ENCODE peak calls at places on chromosomes 2 and 18, in seven cellular contexts. D, E, B, Z, L, G and S are unnamed samples.
A peak's percentile ranks its signal among the peaks of the same experiment; 100 is the strongest.

GRCh38 chr2:157895531-157895930 is 19.4 kb upstream of the ACVR1 start:
- DNase-seq in B (peak; percentile 27), D (no peak), G (no peak), Z (no peak), E (peak; percentile 82), L (no peak), S (no peak)

GRCh38 chr2:173272895-173273294 is 81.8 kb upstream of the CDCA7 start:
- DNase-seq in G (no peak), E (no peak), L (no peak), B (no peak), D (no peak), Z (no peak), S (no peak)

GRCh38 chr2:207142461-207142860 is 23.3 kb downstream of the KLF7 start:
- DNase-seq in Z (no peak), B (no peak), L (no peak), E (peak; percentile 61), G (no peak), D (no peak), S (no peak)

GRCh38 chr18:79317718-79318117 is 78.0 kb upstream of the NFATC1 start:
- DNase-seq in E (no peak), L (no peak), Z (no peak), B (no peak), D (no peak), G (no peak), S (no peak)

GRCh38 chr18:62663731-62664336 is 51.5 kb upstream of the PHLPP1 start:
- DNase-seq in E (peak; percentile 24), G (no peak), B (peak; percentile 69), L (no peak), Z (no peak), D (no peak), S (no peak)

GRCh38 chr18:47397671-47398319 is 146.3 kb upstream of the SKOR2 start:
- DNase-seq in D (no peak), G (peak; percentile 46), B (no peak), E (peak; percentile 23), L (no peak), Z (no peak), S (no peak)

GRCh38 chr2:216306868-216307267 is 65.4 kb downstream of the MARCHF4 start:
- DNase-seq in L (no peak), D (no peak), E (no peak), B (no peak), G (no peak), Z (no peak), S (no peak)

GRCh38 chr2:133674433-133675331 is 106.4 kb upstream of the NCKAP5 start:
- DNase-seq in Z (no peak), B (peak; percentile 87), D (peak; percentile 61), E (no peak), G (peak; percentile 46), L (peak; percentile 45), S (peak; percentile 39)

GRCh38 chr2:168397629-168398028 is 58.4 kb upstream of the CERS6 start:
- DNase-seq in L (no peak), Z (no peak), E (no peak), B (peak; percentile 31), D (no peak), G (no peak), S (no peak)

GRCh38 chr18:9671214-9671613 is 36.9 kb upstream of the RAB31 start:
- DNase-seq in E (no peak), G (no peak), Z (no peak), D (no peak), L (no peak), B (no peak), S (no peak)

GRCh38 chr2:6077585-6077984 is 385.4 kb downstream of the SOX11 start:
- DNase-seq in B (no peak), Z (no peak), E (no peak), D (no peak), G (no peak), L (no peak), S (no peak)

GRCh38 chr2:109711230-109712125 is 82.6 kb upstream of the RGPD5 start:
- DNase-seq in D (no peak), L (no peak), G (no peak), B (no peak), E (no peak), Z (no peak), S (no peak)

GRCh38 chr2:79511320-79511951 is 1.4 kb upstream of the CTNNA2 start:
- DNase-seq in L (peak; percentile 66), B (peak; percentile 55), G (peak; percentile 45), D (no peak), E (peak; percentile 13), Z (no peak), S (no peak)

GRCh38 chr18:22846088-22846683 is 86.9 kb upstream of the RBBP8 start:
- DNase-seq in D (no peak), L (no peak), E (peak; percentile 19), G (no peak), B (no peak), Z (no peak), S (no peak)

GRCh38 chr18:10099539-10100140 is 185.8 kb downstream of the VAPA start:
- DNase-seq in B (no peak), E (no peak), L (no peak), Z (no peak), D (no peak), G (no peak), S (no peak)

GRCh38 chr2:147632193-147632592 is 212.6 kb upstream of the ACVR2A start:
- DNase-seq in B (peak; percentile 18), D (no peak), Z (no peak), E (no peak), G (no peak), L (no peak), S (no peak)

GRCh38 chr18:70256994-70257393 is 31.9 kb upstream of the SOCS6 start:
- DNase-seq in D (no peak), G (no peak), L (no peak), Z (no peak), B (no peak), E (no peak), S (no peak)

GRCh38 chr2:42089340-42089925 is 41.6 kb downstream of the PKDCC start:
- DNase-seq in L (peak; percentile 41), B (no peak), G (peak; percentile 71), D (no peak), E (peak; percentile 77), Z (peak; percentile 90), S (peak; percentile 63)

GRCh38 chr18:27854631-27855030 is 322.3 kb downstream of the CDH2 start:
- DNase-seq in E (no peak), B (no peak), G (no peak), D (no peak), Z (no peak), L (no peak), S (no peak)

GRCh38 chr2:232571026-232571474 is 20.6 kb downstream of the EIF4E2 start:
- DNase-seq in L (no peak), G (no peak), D (no peak), E (no peak), B (no peak), Z (no peak), S (no peak)

GRCh38 chr2:229174794-229175529 is 96.1 kb downstream of the PID1 start:
- DNase-seq in Z (no peak), G (no peak), L (no peak), D (no peak), E (no peak), B (peak; percentile 5), S (peak; percentile 65)

GRCh38 chr2:127155901-127156300 is 48.9 kb upstream of the BIN1 start:
- DNase-seq in D (peak; percentile 59), L (no peak), G (peak; percentile 31), B (peak; percentile 35), E (no peak), Z (no peak), S (no peak)

GRCh38 chr2:9984217-9984739 is 32.8 kb downstream of the GRHL1 start:
- DNase-seq in D (no peak), E (peak; percentile 71), B (peak; percentile 32), Z (no peak), L (no peak), G (no peak), S (no peak)

GRCh38 chr2:67485431-67485830 is 88.3 kb downstream of the ETAA1 start:
- DNase-seq in G (no peak), Z (no peak), D (no peak), E (no peak), B (peak; percentile 88), L (no peak), S (no peak)

GRCh38 chr2:163606878-163607277 is 128.9 kb downstream of the FIGN start:
- DNase-seq in Z (no peak), E (no peak), G (no peak), L (no peak), B (no peak), D (no peak), S (no peak)

GRCh38 chr18:57527479-57528237 is 58.8 kb downstream of the FECH start:
- DNase-seq in G (no peak), D (no peak), B (no peak), E (no peak), L (no peak), Z (no peak), S (no peak)

GRCh38 chr2:240252191-240252871 is 111.9 kb upstream of the OTOS start:
- DNase-seq in E (no peak), D (no peak), L (peak; percentile 28), Z (peak; percentile 62), G (peak; percentile 15), B (no peak), S (peak; percentile 50)
- H3K4me3 ChIP-seq in E (no peak overlapping the region), D (no peak overlapping the region), L (no peak overlapping the region), Z (no peak overlapping the region), G (no peak overlapping the region), B (no peak overlapping the region), S (no peak overlapping the region)

GRCh38 chr18:36833120-36833519 is 4.2 kb downstream of the KIAA1328 start:
- DNase-seq in Z (no peak), D (no peak), B (no peak), E (no peak), L (no peak), G (no peak), S (no peak)
- H3K27ac ChIP-seq in Z (no peak overlapping the region), D (no peak overlapping the region), B (no peak overlapping the region), E (no peak overlapping the region), L (no peak overlapping the region), G (no peak overlapping the region), S (no peak overlapping the region)

DNA sequence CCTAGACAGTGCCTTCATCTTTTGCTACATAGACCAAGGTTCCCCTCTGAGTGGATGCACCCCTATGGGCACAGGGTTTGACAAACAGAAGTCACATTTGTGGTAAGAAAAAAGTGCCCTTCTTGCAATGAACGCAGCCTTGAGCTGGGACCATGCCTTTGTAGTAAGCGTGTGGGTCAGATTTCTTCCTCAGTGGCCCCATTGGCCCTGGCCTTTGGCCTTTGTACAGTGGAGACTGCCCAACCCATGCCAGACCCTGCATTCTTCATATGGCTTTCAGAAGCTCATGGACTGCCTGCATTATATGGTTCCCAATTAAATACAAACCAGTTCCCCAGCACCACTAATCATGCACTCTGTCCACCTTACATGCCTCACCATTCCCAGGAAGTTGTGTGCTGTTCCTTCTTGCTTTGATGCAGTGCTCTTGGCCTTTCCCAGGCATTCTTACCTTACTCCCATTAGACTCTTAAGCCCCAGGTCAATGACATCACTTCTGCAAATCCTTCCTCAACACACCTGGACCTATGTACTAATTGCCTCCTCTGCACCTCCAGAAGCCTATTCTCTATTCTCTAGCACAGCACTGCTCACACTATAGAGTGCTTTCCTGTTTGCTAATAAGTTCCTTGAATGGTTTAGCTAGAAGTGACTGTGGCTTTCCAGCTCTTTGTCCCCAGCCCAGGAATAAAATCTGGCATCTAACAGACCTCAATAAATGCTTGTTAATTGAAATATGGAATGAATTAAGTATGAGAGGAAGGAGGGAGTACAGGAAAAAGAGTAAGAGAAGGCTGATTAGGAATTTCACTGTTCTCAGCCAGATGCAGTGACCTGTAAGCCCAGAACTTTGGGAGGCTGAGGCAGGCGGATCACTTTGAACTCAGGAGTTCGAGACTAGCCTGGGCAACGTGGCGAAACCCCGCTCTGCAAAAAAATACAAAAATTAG is 60.2 kb downstream of the TMEM247 start:
- DNase-seq in D (peak; percentile 3), G (no peak), B (no peak), E (no peak), Z (no peak), L (no peak), S (no peak)
- H3K4me1 ChIP-seq in D (no peaks in the 10 kb centered on the region), G (no peaks in the 10 kb centered on the region), B (peaks cover 22% of the 10 kb centered on the region), E (peaks cover 41% of the 10 kb centered on the region), Z (peaks cover 89% of the 10 kb centered on the region), L (peaks cover 5% of the 10 kb centered on the region), S (peaks cover 86% of the 10 kb centered on the region)

GRCh38 chr2:134771313-134771801 is 52.6 kb upstream of the TMEM163 start:
- DNase-seq in G (no peak), D (no peak), B (no peak), Z (no peak), E (no peak), L (no peak), S (no peak)
- H3K4me3 ChIP-seq in G (no peak overlapping the region), D (no peak overlapping the region), B (no peak overlapping the region), Z (no peak overlapping the region), E (no peak overlapping the region), L (no peak overlapping the region), S (no peak overlapping the region)